ENCODE peak calls at places on chromosomes 7 and 10, in eight cellular contexts. M, A, W, D, Z, K, L and E are unnamed samples.
A peak's percentile ranks its signal among the peaks of the same experiment; 100 is the strongest.

GRCh38 chr7:126529254-126529653 is 723.5 kb downstream of the GRM8 start:
- DNase-seq in M (no peak), A (no peak), W (no peak), D (no peak), Z (no peak), K (no peak), L (no peak), E (no peak)

GRCh38 chr7:121302214-121302745 is 26.5 kb upstream of the WNT16 start:
- DNase-seq in M (peak; percentile 89), A (no peak), W (no peak), D (no peak), Z (no peak), K (no peak), L (no peak), E (no peak)

GRCh38 chr10:104546756-104547155 is 94.3 kb upstream of the SORCS3 start:
- DNase-seq in M (no peak), A (no peak), W (no peak), D (no peak), Z (no peak), K (no peak), L (no peak), E (no peak)

GRCh38 chr10:13536674-13537366 is 8.0 kb upstream of the BEND7 start:
- DNase-seq in M (peak; percentile 41), A (peak; percentile 43), W (peak; percentile 80), D (peak; percentile 62), Z (peak; percentile 56), K (no peak), L (no peak), E (peak; percentile 60)

GRCh38 chr7:107690611-107691010 is 30.0 kb downstream of the SLC26A4 start:
- DNase-seq in M (peak; percentile 19), A (no peak), W (no peak), D (no peak), Z (no peak), K (no peak), L (no peak), E (no peak)

GRCh38 chr7:29955799-29956476 is 33.7 kb downstream of the SCRN1 start:
- DNase-seq in M (no peak), A (no peak), W (peak; percentile 83), D (no peak), Z (peak; percentile 57), K (no peak), L (no peak), E (no peak)

GRCh38 chr10:126571203-126571602 is 99.3 kb downstream of the C10orf90 start:
- DNase-seq in M (no peak), A (no peak), W (no peak), D (peak; percentile 77), Z (no peak), K (no peak), L (no peak), E (no peak)

GRCh38 chr10:77756319-77757232 is 119.0 kb upstream of the KCNMA1 start:
- DNase-seq in M (peak; percentile 74), A (no peak), W (no peak), D (peak; percentile 24), Z (no peak), K (no peak), L (no peak), E (no peak)

GRCh38 chr10:125153693-125154490 is 6.5 kb downstream of the CTBP2 start:
- DNase-seq in M (peak; percentile 54), A (no peak), W (no peak), D (no peak), Z (no peak), K (no peak), L (no peak), E (no peak)

DNA sequence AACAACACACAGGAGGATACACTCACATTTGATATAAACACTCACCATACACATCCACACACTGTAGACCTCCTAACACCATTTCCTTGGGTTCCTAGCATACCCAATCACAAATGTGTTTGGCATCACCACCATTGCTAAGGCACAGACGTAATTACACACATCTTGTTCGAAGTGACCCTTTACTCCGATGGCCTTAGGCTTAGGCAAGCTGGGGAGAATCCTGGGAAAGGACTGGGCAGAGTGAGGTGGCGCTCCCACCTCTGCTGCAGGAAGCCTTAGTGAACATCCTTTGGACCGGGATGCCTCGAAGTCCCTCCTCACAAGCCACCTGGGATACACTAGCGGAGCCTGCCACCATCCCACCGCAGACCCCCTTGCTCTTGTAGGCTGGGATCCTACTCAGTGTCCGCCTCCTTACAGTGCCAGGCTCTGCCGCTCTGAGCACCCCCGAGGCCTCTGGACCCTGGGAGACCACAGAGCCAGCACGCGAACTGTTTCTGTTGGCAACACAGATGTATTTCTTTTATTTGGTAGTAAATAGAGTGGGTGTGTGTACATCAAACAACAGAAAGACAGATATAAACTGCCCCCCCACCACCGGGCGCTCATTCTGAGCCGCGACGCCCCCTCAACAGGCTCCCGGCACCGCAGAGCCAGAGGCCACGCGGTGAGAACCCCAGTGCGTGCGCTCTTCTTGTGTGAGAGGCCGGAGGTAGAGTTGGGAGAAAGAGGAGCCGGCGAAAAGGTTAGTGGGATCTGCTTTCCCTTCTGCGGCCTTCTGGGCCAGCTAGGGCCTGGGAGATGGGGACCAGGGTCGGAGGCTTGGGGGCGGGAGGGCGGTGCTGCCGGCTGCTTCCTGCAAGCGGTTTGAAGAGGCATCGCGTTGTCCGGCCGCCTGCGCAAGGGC is 5.9 kb upstream of the HMX2 start:
- DNase-seq in M (no peak), A (no peak), W (no peak), D (no peak), Z (no peak), K (no peak), L (peak; percentile 40), E (no peak)
- H3K4me3 ChIP-seq in M (no peak overlapping the region), A (no peak overlapping the region), W (no peak overlapping the region), D (no peak overlapping the region), Z (no peak overlapping the region), K (no peak overlapping the region), L (no peak overlapping the region), E (no peak overlapping the region)

GRCh38 chr7:23530901-23531793 is 634 bp downstream of the TRA2A start:
- DNase-seq in M (peak; percentile 59), A (peak; percentile 53), W (peak; percentile 91), D (no peak), Z (peak; percentile 72), K (peak; percentile 23), L (peak; percentile 85), E (peak; percentile 71)

GRCh38 chr7:23531794-23532489 is at the start of gene TRA2A:
- DNase-seq in M (peak; percentile 92), A (peak; percentile 97), W (peak; percentile 99), D (peak; percentile 97), Z (peak; percentile 99), K (peak; percentile 96), L (peak; percentile 99), E (peak; percentile 98)

GRCh38 chr7:23533160-23533559 is 1.4 kb upstream of the TRA2A start:
- DNase-seq in M (no peak), A (no peak), W (no peak), D (no peak), Z (no peak), K (no peak), L (no peak), E (no peak)

GRCh38 chr7:23529262-23529859 is 2.4 kb downstream of the TRA2A start:
- DNase-seq in M (no peak), A (no peak), W (no peak), D (no peak), Z (no peak), K (no peak), L (no peak), E (no peak)

GRCh38 chr7:23530355-23530754 is 1.4 kb downstream of the TRA2A start:
- DNase-seq in M (peak; percentile 31), A (no peak), W (no peak), D (no peak), Z (no peak), K (no peak), L (no peak), E (no peak)
- H3K4me1 ChIP-seq in M (no peaks in the 10 kb centered on the region), A (peaks cover 51% of the 10 kb centered on the region), W (peaks cover 57% of the 10 kb centered on the region), D (peaks cover 29% of the 10 kb centered on the region), Z (peaks cover 58% of the 10 kb centered on the region), K (peaks cover 12% of the 10 kb centered on the region), L (peaks cover 49% of the 10 kb centered on the region), E (no peaks in the 10 kb centered on the region)

GRCh38 chr7:148265896-148266295 is 324.7 kb upstream of the C7orf33 start:
- DNase-seq in M (no peak), A (no peak), W (no peak), D (no peak), Z (no peak), K (no peak), L (no peak), E (no peak)

GRCh38 chr7:148274118-148274517 is 316.4 kb upstream of the C7orf33 start:
- DNase-seq in M (no peak), A (no peak), W (no peak), D (no peak), Z (no peak), K (no peak), L (no peak), E (no peak)

GRCh38 chr7:148275359-148275890 is 315.1 kb upstream of the C7orf33 start:
- DNase-seq in M (no peak), A (no peak), W (no peak), D (no peak), Z (no peak), K (no peak), L (no peak), E (no peak)

GRCh38 chr7:148264933-148265557 is 325.5 kb upstream of the C7orf33 start:
- DNase-seq in M (peak; percentile 13), A (no peak), W (no peak), D (no peak), Z (no peak), K (no peak), L (no peak), E (no peak)

DNA sequence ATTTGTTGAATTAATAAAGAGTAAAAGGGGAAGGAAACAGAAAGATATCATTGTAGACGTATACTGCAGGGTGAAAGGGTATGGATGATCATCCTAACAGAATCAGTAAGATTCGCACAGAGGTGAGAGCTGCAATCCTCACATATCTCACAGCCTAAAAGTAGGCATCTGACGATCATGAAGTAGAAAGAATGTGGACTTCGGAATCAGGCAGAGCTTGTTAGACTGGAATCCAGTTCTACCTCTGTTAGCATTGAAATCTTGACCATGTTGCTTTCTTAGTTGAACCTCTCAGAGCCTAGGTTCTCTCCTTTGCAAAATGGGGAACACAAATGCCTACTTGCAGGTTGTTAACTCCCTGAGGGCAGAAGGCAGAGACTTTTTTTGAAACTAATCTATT is 320.0 kb upstream of the C7orf33 start:
- DNase-seq in M (no peak), A (no peak), W (no peak), D (no peak), Z (no peak), K (no peak), L (no peak), E (no peak)
- H3K27me3 ChIP-seq in M (no peaks in the 10 kb centered on the region), A (peaks cover 47% of the 10 kb centered on the region), W (no peaks in the 10 kb centered on the region), D (no peaks in the 10 kb centered on the region), Z (peaks cover 14% of the 10 kb centered on the region), K (no peaks in the 10 kb centered on the region), L (no peaks in the 10 kb centered on the region), E (no peaks in the 10 kb centered on the region)

GRCh38 chr7:49297958-49298357 is 373.6 kb downstream of the CDC14C start:
- DNase-seq in M (no peak), A (no peak), W (no peak), D (no peak), Z (no peak), K (no peak), L (no peak), E (no peak)

GRCh38 chr7:49295136-49295535 is 370.8 kb downstream of the CDC14C start:
- DNase-seq in M (no peak), A (no peak), W (no peak), D (no peak), Z (no peak), K (no peak), L (no peak), E (no peak)

DNA sequence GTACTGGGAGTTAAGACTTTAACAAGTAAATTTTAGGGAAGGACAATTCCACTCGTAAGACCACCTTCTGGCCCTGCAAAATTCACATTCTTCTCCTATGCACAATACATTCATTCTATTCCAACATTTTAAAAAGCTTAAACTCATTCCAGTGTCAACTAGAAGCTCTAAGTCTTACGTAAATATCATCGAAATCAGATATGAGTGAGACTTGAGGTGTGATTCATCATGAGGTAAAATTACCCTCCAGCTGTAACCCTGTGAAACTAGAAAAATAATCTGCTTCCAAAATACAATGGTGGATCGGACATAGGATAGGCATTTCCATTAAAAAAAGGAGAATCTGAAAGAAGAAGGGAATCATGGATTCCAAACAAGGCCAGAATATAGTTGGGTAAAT is 370.3 kb downstream of the CDC14C start:
- DNase-seq in M (no peak), A (no peak), W (no peak), D (no peak), Z (no peak), K (no peak), L (no peak), E (no peak)
- H3K4me3 ChIP-seq in M (no peak overlapping the region), A (no peak overlapping the region), W (no peak overlapping the region), D (no peak overlapping the region), Z (no peak overlapping the region), K (no peak overlapping the region), L (no peak overlapping the region), E (no peak overlapping the region)